ENCODE peak calls at places on chromosomes 5 and 9, in five cellular contexts. One of them, this sample, is unnamed.

GRCh38 chr5:124806026-124806856 is 59.8 kb upstream of the ZNF608 start:
- DNase-seq in CD4-positive, alpha-beta T cell: no peak
- DNase-seq in stimulated activated CD4-positive, alpha-beta T cell treated with anti-CD3 and anti-CD28 coated beads, Interleukin-2, amount 100 ng/mL, for 48 hours: no peak
- DNase-seq in NCI-H2081: peak
- DNase-seq in smooth muscle cell of the brain vasculature: peak
- DNase-seq in this sample: no peak

GRCh38 chr9:122223435-122223834 is 5.3 kb downstream of the LHX6 start:
- DNase-seq in CD4-positive, alpha-beta T cell: no peak
- DNase-seq in stimulated activated CD4-positive, alpha-beta T cell treated with anti-CD3 and anti-CD28 coated beads, Interleukin-2, amount 100 ng/mL, for 48 hours: no peak
- DNase-seq in NCI-H2081: no peak
- DNase-seq in smooth muscle cell of the brain vasculature: no peak
- DNase-seq in this sample: no peak

GRCh38 chr9:93579711-93580516 is 3.5 kb downstream of the PHF2 start:
- DNase-seq in CD4-positive, alpha-beta T cell: no peak
- DNase-seq in stimulated activated CD4-positive, alpha-beta T cell treated with anti-CD3 and anti-CD28 coated beads, Interleukin-2, amount 100 ng/mL, for 48 hours: no peak
- DNase-seq in NCI-H2081: no peak
- DNase-seq in smooth muscle cell of the brain vasculature: no peak
- DNase-seq in this sample: no peak

GRCh38 chr5:54002183-54002770 is 308.1 kb downstream of the ARL15 start:
- DNase-seq in CD4-positive, alpha-beta T cell: no peak
- DNase-seq in stimulated activated CD4-positive, alpha-beta T cell treated with anti-CD3 and anti-CD28 coated beads, Interleukin-2, amount 100 ng/mL, for 48 hours: no peak
- DNase-seq in NCI-H2081: no peak
- DNase-seq in smooth muscle cell of the brain vasculature: no peak
- DNase-seq in this sample: no peak

GRCh38 chr5:23332650-23333251 is 174.7 kb upstream of the PRDM9 start:
- DNase-seq in CD4-positive, alpha-beta T cell: no peak
- DNase-seq in stimulated activated CD4-positive, alpha-beta T cell treated with anti-CD3 and anti-CD28 coated beads, Interleukin-2, amount 100 ng/mL, for 48 hours: no peak
- DNase-seq in NCI-H2081: peak
- DNase-seq in smooth muscle cell of the brain vasculature: no peak
- DNase-seq in this sample: no peak

GRCh38 chr9:137150485-137151060 is 11.6 kb downstream of the GRIN1 start:
- DNase-seq in CD4-positive, alpha-beta T cell: no peak
- DNase-seq in stimulated activated CD4-positive, alpha-beta T cell treated with anti-CD3 and anti-CD28 coated beads, Interleukin-2, amount 100 ng/mL, for 48 hours: peak
- DNase-seq in NCI-H2081: peak
- DNase-seq in smooth muscle cell of the brain vasculature: no peak
- DNase-seq in this sample: no peak

GRCh38 chr9:101018391-101018990 is 10.0 kb upstream of the PLPPR1 start:
- DNase-seq in CD4-positive, alpha-beta T cell: no peak
- DNase-seq in stimulated activated CD4-positive, alpha-beta T cell treated with anti-CD3 and anti-CD28 coated beads, Interleukin-2, amount 100 ng/mL, for 48 hours: no peak
- DNase-seq in NCI-H2081: no peak
- DNase-seq in smooth muscle cell of the brain vasculature: no peak
- DNase-seq in this sample: no peak

GRCh38 chr9:93591706-93592388 is 15.5 kb downstream of the PHF2 start:
- DNase-seq in CD4-positive, alpha-beta T cell: no peak
- DNase-seq in stimulated activated CD4-positive, alpha-beta T cell treated with anti-CD3 and anti-CD28 coated beads, Interleukin-2, amount 100 ng/mL, for 48 hours: no peak
- DNase-seq in NCI-H2081: no peak
- DNase-seq in smooth muscle cell of the brain vasculature: no peak
- DNase-seq in this sample: no peak

GRCh38 chr5:102959055-102959454 is 160.9 kb downstream of the GIN1 start:
- DNase-seq in CD4-positive, alpha-beta T cell: no peak
- DNase-seq in stimulated activated CD4-positive, alpha-beta T cell treated with anti-CD3 and anti-CD28 coated beads, Interleukin-2, amount 100 ng/mL, for 48 hours: no peak
- DNase-seq in NCI-H2081: no peak
- DNase-seq in smooth muscle cell of the brain vasculature: no peak
- DNase-seq in this sample: peak

GRCh38 chr5:132055808-132056609 is 4.4 kb upstream of the IL3 start:
- DNase-seq in CD4-positive, alpha-beta T cell: peak
- DNase-seq in stimulated activated CD4-positive, alpha-beta T cell treated with anti-CD3 and anti-CD28 coated beads, Interleukin-2, amount 100 ng/mL, for 48 hours: peak
- DNase-seq in NCI-H2081: no peak
- DNase-seq in smooth muscle cell of the brain vasculature: no peak
- DNase-seq in this sample: no peak

GRCh38 chr9:112331676-112331955 is 1.8 kb downstream of the PTBP3 start:
- DNase-seq in CD4-positive, alpha-beta T cell: no peak
- DNase-seq in stimulated activated CD4-positive, alpha-beta T cell treated with anti-CD3 and anti-CD28 coated beads, Interleukin-2, amount 100 ng/mL, for 48 hours: no peak
- DNase-seq in NCI-H2081: no peak
- DNase-seq in smooth muscle cell of the brain vasculature: no peak
- DNase-seq in this sample: peak

GRCh38 chr5:95858023-95858461 is 35.5 kb upstream of the GLRX start:
- DNase-seq in CD4-positive, alpha-beta T cell: no peak
- DNase-seq in stimulated activated CD4-positive, alpha-beta T cell treated with anti-CD3 and anti-CD28 coated beads, Interleukin-2, amount 100 ng/mL, for 48 hours: no peak
- DNase-seq in NCI-H2081: no peak
- DNase-seq in smooth muscle cell of the brain vasculature: no peak
- DNase-seq in this sample: no peak

GRCh38 chr5:150300496-150301169 is 2.1 kb downstream of the ARSI start:
- DNase-seq in CD4-positive, alpha-beta T cell: no peak
- DNase-seq in stimulated activated CD4-positive, alpha-beta T cell treated with anti-CD3 and anti-CD28 coated beads, Interleukin-2, amount 100 ng/mL, for 48 hours: no peak
- DNase-seq in NCI-H2081: no peak
- DNase-seq in smooth muscle cell of the brain vasculature: no peak
- DNase-seq in this sample: no peak

GRCh38 chr9:101486693-101487442 is 46.8 kb upstream of the RNF20 start:
- DNase-seq in CD4-positive, alpha-beta T cell: no peak
- DNase-seq in stimulated activated CD4-positive, alpha-beta T cell treated with anti-CD3 and anti-CD28 coated beads, Interleukin-2, amount 100 ng/mL, for 48 hours: no peak
- DNase-seq in NCI-H2081: peak
- DNase-seq in smooth muscle cell of the brain vasculature: no peak
- DNase-seq in this sample: no peak

GRCh38 chr9:122015165-122015821 is 77.8 kb downstream of the TTLL11 start:
- DNase-seq in CD4-positive, alpha-beta T cell: no peak
- DNase-seq in stimulated activated CD4-positive, alpha-beta T cell treated with anti-CD3 and anti-CD28 coated beads, Interleukin-2, amount 100 ng/mL, for 48 hours: no peak
- DNase-seq in NCI-H2081: no peak
- DNase-seq in smooth muscle cell of the brain vasculature: no peak
- DNase-seq in this sample: no peak

GRCh38 chr5:68962632-68963484 is 131.0 kb upstream of the SLC30A5 start:
- DNase-seq in CD4-positive, alpha-beta T cell: no peak
- DNase-seq in stimulated activated CD4-positive, alpha-beta T cell treated with anti-CD3 and anti-CD28 coated beads, Interleukin-2, amount 100 ng/mL, for 48 hours: no peak
- DNase-seq in NCI-H2081: peak
- DNase-seq in smooth muscle cell of the brain vasculature: peak
- DNase-seq in this sample: peak

GRCh38 chr5:96176022-96176421 is 214.4 kb upstream of the ELL2 start:
- DNase-seq in CD4-positive, alpha-beta T cell: no peak
- DNase-seq in stimulated activated CD4-positive, alpha-beta T cell treated with anti-CD3 and anti-CD28 coated beads, Interleukin-2, amount 100 ng/mL, for 48 hours: no peak
- DNase-seq in NCI-H2081: no peak
- DNase-seq in smooth muscle cell of the brain vasculature: no peak
- DNase-seq in this sample: no peak

GRCh38 chr5:1417586-1418225 is 27.5 kb downstream of the SLC6A3 start:
- DNase-seq in CD4-positive, alpha-beta T cell: no peak
- DNase-seq in stimulated activated CD4-positive, alpha-beta T cell treated with anti-CD3 and anti-CD28 coated beads, Interleukin-2, amount 100 ng/mL, for 48 hours: no peak
- DNase-seq in NCI-H2081: no peak
- DNase-seq in smooth muscle cell of the brain vasculature: no peak
- DNase-seq in this sample: no peak

GRCh38 chr9:133874061-133874638 is 118.0 kb downstream of the VAV2 start:
- DNase-seq in CD4-positive, alpha-beta T cell: no peak
- DNase-seq in stimulated activated CD4-positive, alpha-beta T cell treated with anti-CD3 and anti-CD28 coated beads, Interleukin-2, amount 100 ng/mL, for 48 hours: no peak
- DNase-seq in NCI-H2081: no peak
- DNase-seq in smooth muscle cell of the brain vasculature: no peak
- DNase-seq in this sample: no peak

GRCh38 chr9:135515083-135515511 is 6.1 kb upstream of the LCN1 start:
- DNase-seq in CD4-positive, alpha-beta T cell: no peak
- DNase-seq in stimulated activated CD4-positive, alpha-beta T cell treated with anti-CD3 and anti-CD28 coated beads, Interleukin-2, amount 100 ng/mL, for 48 hours: no peak
- DNase-seq in NCI-H2081: no peak
- DNase-seq in smooth muscle cell of the brain vasculature: no peak
- DNase-seq in this sample: no peak

GRCh38 chr5:171308453-171309275 is at the start of gene TLX3:
- DNase-seq in CD4-positive, alpha-beta T cell: no peak
- DNase-seq in stimulated activated CD4-positive, alpha-beta T cell treated with anti-CD3 and anti-CD28 coated beads, Interleukin-2, amount 100 ng/mL, for 48 hours: no peak
- DNase-seq in NCI-H2081: no peak
- DNase-seq in smooth muscle cell of the brain vasculature: no peak
- DNase-seq in this sample: no peak

GRCh38 chr5:93162201-93162654 is 418.8 kb downstream of the NR2F1-AS1 start:
- DNase-seq in CD4-positive, alpha-beta T cell: no peak
- DNase-seq in stimulated activated CD4-positive, alpha-beta T cell treated with anti-CD3 and anti-CD28 coated beads, Interleukin-2, amount 100 ng/mL, for 48 hours: no peak
- DNase-seq in NCI-H2081: no peak
- DNase-seq in smooth muscle cell of the brain vasculature: no peak
- DNase-seq in this sample: no peak

This sample was measured in T-helper 2 cell.